ENCODE peak calls at places on chromosomes 12 and 14, in five cellular contexts. I is CD4-positive, CD25-positive, alpha-beta regulatory T cell; X is HTR-8/SVneo; F is stimulated activated CD4-positive, alpha-beta T cell treated with anti-CD3 and anti-CD28 coated beads, Interleukin-4, amount 100 ng/mL, for 24 hours; U is fibroblast of lung. M is an unnamed sample.

GRCh38 chr14:89681086-89682018 is 264.3 kb upstream of the FOXN3 start:
- DNase-seq in U (no peak), F (peak), X (no peak), I (peak), M (no peak)

GRCh38 chr12:127822743-127823433 is 444.1 kb upstream of the TMEM132C start:
- DNase-seq in U (no peak), I (no peak), F (no peak), X (no peak), M (no peak)

GRCh38 chr12:92608418-92609091 is 94.2 kb upstream of the PLEKHG7 start:
- DNase-seq in U (peak), X (no peak), F (no peak), I (peak), M (no peak)

GRCh38 chr12:46919666-46920065 is 93.9 kb upstream of the SLC38A4 start:
- DNase-seq in X (no peak), U (no peak), F (no peak), I (no peak), M (no peak)

GRCh38 chr14:99516156-99517045 is 35.2 kb downstream of the CCNK start:
- DNase-seq in U (no peak), I (no peak), F (no peak), X (no peak), M (peak)

GRCh38 chr12:109732321-109733305 is 19.0 kb downstream of the FAM222A start:
- DNase-seq in U (no peak), I (no peak), F (no peak), X (no peak), M (peak)

GRCh38 chr14:41606249-41607118 is at the start of gene LRFN5:
- DNase-seq in X (no peak), F (no peak), U (peak), I (no peak), M (peak)

GRCh38 chr14:39268393-39268792 is 34.7 kb downstream of the MIA2 start:
- DNase-seq in I (peak), U (peak), F (no peak), X (no peak), M (no peak)

GRCh38 chr12:6372403-6373003 is 2.9 kb downstream of the SCNN1A start:
- DNase-seq in I (peak), X (peak), U (peak), F (no peak), M (no peak)

GRCh38 chr14:58572092-58572853 is 65.5 kb upstream of the DACT1 start:
- DNase-seq in X (peak), I (peak), U (peak), F (peak), M (no peak)

GRCh38 chr14:70707138-70708038 is 65.7 kb downstream of the TTC9 start:
- DNase-seq in F (peak), X (peak), I (no peak), U (no peak), M (no peak)

GRCh38 chr14:78164226-78164853 is 5.8 kb upstream of the NRXN3 start:
- DNase-seq in F (no peak), U (no peak), X (peak), I (peak), M (no peak)

GRCh38 chr12:114275937-114276785 is 129.8 kb downstream of the TBX5 start:
- DNase-seq in F (no peak), I (no peak), X (no peak), U (no peak), M (no peak)

GRCh38 chr14:68711551-68712437 is 81.1 kb downstream of the ZFP36L1 start:
- DNase-seq in X (no peak), I (peak), F (no peak), U (no peak), M (no peak)

GRCh38 chr12:78977463-78977862 is 112.9 kb downstream of the SYT1 start:
- DNase-seq in I (no peak), X (no peak), F (no peak), U (no peak), M (no peak)

GRCh38 chr12:124392271-124392990 is 97.5 kb downstream of the RFLNA start:
- DNase-seq in I (no peak), U (peak), X (no peak), F (no peak), M (peak)

GRCh38 chr12:1272132-1272531 is 281.1 kb downstream of the ERC1 start:
- DNase-seq in F (no peak), U (no peak), I (peak), X (no peak), M (no peak)

M was measured in heart left ventricle.